ENCODE peak calls at places on chromosomes 1 and 21, in seven cellular contexts. One of them, this sample, is unnamed.

GRCh38 chr1:77375541-77375940 is 93.7 kb downstream of the AK5 start:
- DNase-seq in CD4-positive, CD25-positive, alpha-beta regulatory T cell: no peak
- DNase-seq in fibroblast of the aortic adventitia: no peak
- DNase-seq in SJSA1: no peak
- DNase-seq in left ventricle myocardium inferior: no peak
- DNase-seq in endodermal cell: no peak
- DNase-seq in A549: no peak
- DNase-seq in this sample: no peak

GRCh38 chr1:113178522-113178921 is 105.5 kb downstream of the LRIG2 start:
- DNase-seq in A549: no peak
- DNase-seq in fibroblast of the aortic adventitia: peak
- DNase-seq in SJSA1: no peak
- DNase-seq in left ventricle myocardium inferior: no peak
- DNase-seq in CD4-positive, CD25-positive, alpha-beta regulatory T cell: no peak
- DNase-seq in endodermal cell: no peak
- DNase-seq in this sample: no peak

GRCh38 chr1:101959456-101959855 is 37.3 kb downstream of the OLFM3 start:
- DNase-seq in endodermal cell: no peak
- DNase-seq in SJSA1: no peak
- DNase-seq in A549: no peak
- DNase-seq in fibroblast of the aortic adventitia: no peak
- DNase-seq in left ventricle myocardium inferior: no peak
- DNase-seq in CD4-positive, CD25-positive, alpha-beta regulatory T cell: no peak
- DNase-seq in this sample: no peak

GRCh38 chr21:45470087-45470515 is 65.1 kb downstream of the COL18A1 start:
- DNase-seq in endodermal cell: no peak
- DNase-seq in A549: no peak
- DNase-seq in fibroblast of the aortic adventitia: peak
- DNase-seq in left ventricle myocardium inferior: peak
- DNase-seq in CD4-positive, CD25-positive, alpha-beta regulatory T cell: no peak
- DNase-seq in SJSA1: no peak
- DNase-seq in this sample: no peak

GRCh38 chr1:161009602-161010211 is 11.2 kb downstream of the F11R start:
- DNase-seq in A549: no peak
- DNase-seq in endodermal cell: no peak
- DNase-seq in SJSA1: no peak
- DNase-seq in fibroblast of the aortic adventitia: no peak
- DNase-seq in left ventricle myocardium inferior: no peak
- DNase-seq in CD4-positive, CD25-positive, alpha-beta regulatory T cell: no peak
- DNase-seq in this sample: no peak

GRCh38 chr1:248810000-248810726 is 15.6 kb downstream of the SH3BP5L start:
- DNase-seq in A549: no peak
- DNase-seq in left ventricle myocardium inferior: no peak
- DNase-seq in endodermal cell: no peak
- DNase-seq in CD4-positive, CD25-positive, alpha-beta regulatory T cell: no peak
- DNase-seq in fibroblast of the aortic adventitia: no peak
- DNase-seq in SJSA1: peak
- DNase-seq in this sample: no peak

GRCh38 chr1:230919201-230919600 is 50.9 kb upstream of the C1orf198 start:
- DNase-seq in SJSA1: no peak
- DNase-seq in fibroblast of the aortic adventitia: no peak
- DNase-seq in A549: no peak
- DNase-seq in CD4-positive, CD25-positive, alpha-beta regulatory T cell: no peak
- DNase-seq in left ventricle myocardium inferior: no peak
- DNase-seq in endodermal cell: no peak
- DNase-seq in this sample: no peak

GRCh38 chr1:59455206-59455605 is 158.3 kb downstream of the FGGY start:
- DNase-seq in fibroblast of the aortic adventitia: peak
- DNase-seq in SJSA1: no peak
- DNase-seq in endodermal cell: no peak
- DNase-seq in CD4-positive, CD25-positive, alpha-beta regulatory T cell: no peak
- DNase-seq in A549: peak
- DNase-seq in left ventricle myocardium inferior: no peak
- DNase-seq in this sample: no peak

GRCh38 chr1:29624747-29625420 is 388.6 kb downstream of the PTPRU start:
- DNase-seq in SJSA1: peak
- DNase-seq in left ventricle myocardium inferior: no peak
- DNase-seq in endodermal cell: no peak
- DNase-seq in CD4-positive, CD25-positive, alpha-beta regulatory T cell: no peak
- DNase-seq in A549: no peak
- DNase-seq in fibroblast of the aortic adventitia: no peak
- DNase-seq in this sample: no peak

GRCh38 chr1:204286841-204287387 is 72.8 kb downstream of the PLEKHA6 start:
- DNase-seq in SJSA1: no peak
- DNase-seq in fibroblast of the aortic adventitia: no peak
- DNase-seq in left ventricle myocardium inferior: no peak
- DNase-seq in endodermal cell: no peak
- DNase-seq in CD4-positive, CD25-positive, alpha-beta regulatory T cell: peak
- DNase-seq in A549: peak
- DNase-seq in this sample: peak

GRCh38 chr1:207830788-207831187 is 78.9 kb downstream of the CD46 start:
- DNase-seq in SJSA1: no peak
- DNase-seq in A549: no peak
- DNase-seq in fibroblast of the aortic adventitia: no peak
- DNase-seq in CD4-positive, CD25-positive, alpha-beta regulatory T cell: no peak
- DNase-seq in left ventricle myocardium inferior: peak
- DNase-seq in endodermal cell: no peak
- DNase-seq in this sample: no peak

GRCh38 chr1:7454052-7454815 is 316.9 kb upstream of the VAMP3 start:
- DNase-seq in CD4-positive, CD25-positive, alpha-beta regulatory T cell: no peak
- DNase-seq in left ventricle myocardium inferior: peak
- DNase-seq in A549: peak
- DNase-seq in endodermal cell: peak
- DNase-seq in SJSA1: no peak
- DNase-seq in fibroblast of the aortic adventitia: peak
- DNase-seq in this sample: no peak

GRCh38 chr1:227734858-227735780 is at the start of the genes JMJD4 and SNAP47:
- DNase-seq in SJSA1: peak
- DNase-seq in A549: peak
- DNase-seq in left ventricle myocardium inferior: peak
- DNase-seq in endodermal cell: peak
- DNase-seq in CD4-positive, CD25-positive, alpha-beta regulatory T cell: peak
- DNase-seq in fibroblast of the aortic adventitia: peak
- DNase-seq in this sample: peak

GRCh38 chr1:28416509-28417194 is 47.1 kb downstream of the PHACTR4 start:
- DNase-seq in fibroblast of the aortic adventitia: peak
- DNase-seq in left ventricle myocardium inferior: no peak
- DNase-seq in A549: no peak
- DNase-seq in CD4-positive, CD25-positive, alpha-beta regulatory T cell: no peak
- DNase-seq in endodermal cell: no peak
- DNase-seq in SJSA1: no peak
- DNase-seq in this sample: no peak

GRCh38 chr1:100581096-100581705 is 43.3 kb downstream of the GPR88 start:
- DNase-seq in left ventricle myocardium inferior: no peak
- DNase-seq in CD4-positive, CD25-positive, alpha-beta regulatory T cell: no peak
- DNase-seq in SJSA1: no peak
- DNase-seq in fibroblast of the aortic adventitia: no peak
- DNase-seq in endodermal cell: no peak
- DNase-seq in A549: no peak
- DNase-seq in this sample: no peak

GRCh38 chr1:219927956-219928790 is at the start of gene SLC30A10:
- DNase-seq in left ventricle myocardium inferior: no peak
- DNase-seq in fibroblast of the aortic adventitia: no peak
- DNase-seq in CD4-positive, CD25-positive, alpha-beta regulatory T cell: no peak
- DNase-seq in A549: peak
- DNase-seq in SJSA1: no peak
- DNase-seq in endodermal cell: peak
- DNase-seq in this sample: no peak

GRCh38 chr1:205458777-205459566 is 3.1 kb upstream of the BLACAT1 start:
- DNase-seq in fibroblast of the aortic adventitia: peak
- DNase-seq in endodermal cell: peak
- DNase-seq in left ventricle myocardium inferior: no peak
- DNase-seq in CD4-positive, CD25-positive, alpha-beta regulatory T cell: peak
- DNase-seq in A549: peak
- DNase-seq in SJSA1: no peak
- DNase-seq in this sample: peak

GRCh38 chr1:43008106-43008424 is 49.4 kb upstream of the SLC2A1 start:
- DNase-seq in CD4-positive, CD25-positive, alpha-beta regulatory T cell: no peak
- DNase-seq in endodermal cell: no peak
- DNase-seq in fibroblast of the aortic adventitia: no peak
- DNase-seq in SJSA1: no peak
- DNase-seq in A549: no peak
- DNase-seq in left ventricle myocardium inferior: no peak
- DNase-seq in this sample: no peak

GRCh38 chr1:227941509-227942020 is 6.2 kb downstream of the WNT9A start:
- DNase-seq in SJSA1: peak
- DNase-seq in A549: no peak
- DNase-seq in fibroblast of the aortic adventitia: no peak
- DNase-seq in endodermal cell: peak
- DNase-seq in CD4-positive, CD25-positive, alpha-beta regulatory T cell: no peak
- DNase-seq in left ventricle myocardium inferior: no peak
- DNase-seq in this sample: no peak

GRCh38 chr1:214933375-214933774 is 149.2 kb upstream of the KCNK2 start:
- DNase-seq in SJSA1: no peak
- DNase-seq in left ventricle myocardium inferior: no peak
- DNase-seq in A549: no peak
- DNase-seq in endodermal cell: no peak
- DNase-seq in fibroblast of the aortic adventitia: no peak
- DNase-seq in CD4-positive, CD25-positive, alpha-beta regulatory T cell: no peak
- DNase-seq in this sample: no peak

GRCh38 chr1:44673675-44674112 is 587 bp downstream of the TMEM53 start:
- DNase-seq in left ventricle myocardium inferior: no peak
- DNase-seq in SJSA1: no peak
- DNase-seq in CD4-positive, CD25-positive, alpha-beta regulatory T cell: no peak
- DNase-seq in fibroblast of the aortic adventitia: no peak
- DNase-seq in A549: no peak
- DNase-seq in endodermal cell: no peak
- DNase-seq in this sample: no peak

GRCh38 chr1:44672956-44673674 is 1.2 kb downstream of the TMEM53 start:
- DNase-seq in CD4-positive, CD25-positive, alpha-beta regulatory T cell: no peak
- DNase-seq in fibroblast of the aortic adventitia: no peak
- DNase-seq in SJSA1: no peak
- DNase-seq in endodermal cell: no peak
- DNase-seq in A549: no peak
- DNase-seq in left ventricle myocardium inferior: no peak
- DNase-seq in this sample: no peak

GRCh38 chr1:44672254-44672955 is 1.9 kb downstream of the TMEM53 start:
- DNase-seq in endodermal cell: peak
- DNase-seq in CD4-positive, CD25-positive, alpha-beta regulatory T cell: no peak
- DNase-seq in left ventricle myocardium inferior: no peak
- DNase-seq in A549: no peak
- DNase-seq in SJSA1: no peak
- DNase-seq in fibroblast of the aortic adventitia: peak
- DNase-seq in this sample: no peak

GRCh38 chr1:44675186-44675585 is 672 bp downstream of the ARMH1 start:
- DNase-seq in fibroblast of the aortic adventitia: no peak
- DNase-seq in left ventricle myocardium inferior: no peak
- DNase-seq in CD4-positive, CD25-positive, alpha-beta regulatory T cell: no peak
- DNase-seq in endodermal cell: no peak
- DNase-seq in SJSA1: no peak
- DNase-seq in A549: no peak
- DNase-seq in this sample: no peak

DNA sequence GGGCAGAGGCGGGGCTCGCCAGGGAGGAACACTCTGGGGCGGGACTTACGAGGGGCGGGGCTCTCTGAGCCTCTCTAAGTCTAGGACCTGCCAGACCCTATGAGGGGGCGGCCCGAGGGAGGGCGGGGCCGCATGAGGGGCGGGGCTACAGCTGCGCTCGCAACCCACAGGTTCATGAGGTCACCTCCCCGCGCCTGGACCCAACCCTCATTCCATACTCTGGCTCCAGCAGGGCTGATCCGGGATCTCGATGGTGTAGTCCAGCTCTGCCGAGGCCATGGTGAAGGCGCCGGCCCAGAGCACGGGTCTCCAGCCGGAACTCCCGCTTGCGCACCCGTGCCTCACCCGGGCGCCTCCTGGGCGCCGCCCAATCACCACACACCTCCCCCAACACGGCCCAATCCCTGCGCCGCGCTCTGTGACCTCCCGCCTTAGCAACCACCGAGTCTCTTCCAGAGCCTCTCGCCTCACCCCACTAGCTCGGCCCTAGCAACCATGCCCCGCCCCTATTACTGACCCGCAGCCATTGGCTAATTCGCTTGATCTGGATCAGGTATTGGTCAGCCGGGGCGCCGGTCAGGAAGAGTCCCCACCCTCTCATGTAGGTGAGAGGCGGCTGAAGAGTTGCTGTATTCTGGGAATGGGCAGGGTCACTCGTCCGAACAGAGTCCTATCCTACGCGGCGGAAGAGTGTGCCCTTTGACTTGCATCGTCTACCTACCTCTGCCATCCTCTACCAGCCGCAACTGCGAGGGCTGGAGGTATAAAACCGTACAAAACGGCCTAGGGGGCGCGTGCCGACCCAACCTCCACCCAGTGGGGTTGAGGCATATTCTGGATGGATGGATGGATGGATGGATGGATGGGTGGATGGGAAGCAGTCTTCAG is at the start of the genes ARMH1 and TMEM53:
- DNase-seq in CD4-positive, CD25-positive, alpha-beta regulatory T cell: peak
- DNase-seq in SJSA1: peak
- DNase-seq in endodermal cell: peak
- DNase-seq in fibroblast of the aortic adventitia: peak
- DNase-seq in A549: peak
- DNase-seq in left ventricle myocardium inferior: peak
- DNase-seq in this sample: peak
- H3K4me3 ChIP-seq in CD4-positive, CD25-positive, alpha-beta regulatory T cell: peak
- H3K4me3 ChIP-seq in SJSA1: peak
- H3K4me3 ChIP-seq in endodermal cell: peak
- H3K4me3 ChIP-seq in fibroblast of the aortic adventitia: peak
- H3K4me3 ChIP-seq in A549: peak
- H3K4me3 ChIP-seq in left ventricle myocardium inferior: peak
- H3K4me3 ChIP-seq in this sample: peak

DNA sequence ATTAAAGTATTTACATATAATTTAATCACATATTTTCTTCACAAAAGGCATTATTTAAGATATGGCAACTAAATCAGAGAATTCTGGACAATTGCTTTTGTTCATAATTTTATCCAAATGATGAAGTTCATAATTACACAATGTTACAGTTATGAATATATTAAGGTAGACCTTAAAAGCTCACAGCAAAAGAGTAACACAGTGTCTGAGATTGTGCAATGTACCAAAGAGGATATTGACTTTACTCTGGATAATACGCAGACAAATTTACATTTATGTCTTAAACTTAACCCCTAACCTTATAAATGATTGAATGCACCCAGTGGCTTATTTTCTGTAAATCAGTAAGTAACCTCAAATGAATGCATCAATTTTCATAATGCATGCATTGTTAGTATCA is 216.2 kb upstream of the SAMSN1 start:
- DNase-seq in fibroblast of the aortic adventitia: no peak
- DNase-seq in SJSA1: no peak
- DNase-seq in endodermal cell: no peak
- DNase-seq in CD4-positive, CD25-positive, alpha-beta regulatory T cell: no peak
- DNase-seq in left ventricle myocardium inferior: no peak
- DNase-seq in A549: no peak
- DNase-seq in this sample: no peak
- H3K4me3 ChIP-seq in fibroblast of the aortic adventitia: no peak
- H3K4me3 ChIP-seq in SJSA1: no peak
- H3K4me3 ChIP-seq in endodermal cell: no peak
- H3K4me3 ChIP-seq in CD4-positive, CD25-positive, alpha-beta regulatory T cell: peak
- H3K4me3 ChIP-seq in left ventricle myocardium inferior: peak
- H3K4me3 ChIP-seq in A549: no peak
- H3K4me3 ChIP-seq in this sample: no peak

GRCh38 chr1:93614550-93615200 is 67.0 kb downstream of the BCAR3 start:
- DNase-seq in CD4-positive, CD25-positive, alpha-beta regulatory T cell: no peak
- DNase-seq in fibroblast of the aortic adventitia: peak
- DNase-seq in endodermal cell: peak
- DNase-seq in SJSA1: no peak
- DNase-seq in A549: no peak
- DNase-seq in left ventricle myocardium inferior: no peak
- DNase-seq in this sample: no peak
- H3K4me3 ChIP-seq in CD4-positive, CD25-positive, alpha-beta regulatory T cell: no peak
- H3K4me3 ChIP-seq in fibroblast of the aortic adventitia: no peak
- H3K4me3 ChIP-seq in endodermal cell: no peak
- H3K4me3 ChIP-seq in SJSA1: no peak
- H3K4me3 ChIP-seq in A549: no peak
- H3K4me3 ChIP-seq in left ventricle myocardium inferior: peak
- H3K4me3 ChIP-seq in this sample: no peak

GRCh38 chr1:1068077-1068373 is 6.1 kb downstream of the RNF223 start:
- DNase-seq in SJSA1: no peak
- DNase-seq in endodermal cell: no peak
- DNase-seq in A549: no peak
- DNase-seq in left ventricle myocardium inferior: no peak
- DNase-seq in fibroblast of the aortic adventitia: no peak
- DNase-seq in CD4-positive, CD25-positive, alpha-beta regulatory T cell: no peak
- DNase-seq in this sample: no peak
- H3K4me3 ChIP-seq in SJSA1: no peak
- H3K4me3 ChIP-seq in endodermal cell: no peak
- H3K4me3 ChIP-seq in A549: peak
- H3K4me3 ChIP-seq in left ventricle myocardium inferior: peak
- H3K4me3 ChIP-seq in fibroblast of the aortic adventitia: no peak
- H3K4me3 ChIP-seq in CD4-positive, CD25-positive, alpha-beta regulatory T cell: no peak
- H3K4me3 ChIP-seq in this sample: peak

This sample was measured in LNCaP clone FGC.